ENCODE peak calls at places on chromosome 16, in nine cellular contexts. U, Q, X, Z, R, Y, O, J and T are unnamed samples. For H3K36me3, the result is how much of the 10 kb centered on the place peaks cover.

GRCh38 chr16:75244844-75245758 is 6.3 kb downstream of the BCAR1 start:
- DNase-seq in Y (no peak), J (peak), Z (peak), X (peak), R (peak), U (no peak), Q (no peak), O (peak), T (peak)

GRCh38 chr16:49560018-49560830 is 186.6 kb downstream of the C16orf78 start:
- DNase-seq in X (no peak), Q (no peak), Z (no peak), U (no peak), O (no peak), R (no peak), Y (no peak), J (no peak), T (no peak)

GRCh38 chr16:59748531-59748930 is 1014.4 kb upstream of the GOT2 start:
- DNase-seq in J (no peak), Z (no peak), R (no peak), O (no peak), X (no peak), U (peak), Q (no peak), Y (no peak), T (no peak)

GRCh38 chr16:81492307-81492706 is 47.7 kb downstream of the CMIP start:
- DNase-seq in Z (no peak), R (no peak), Q (no peak), O (no peak), J (no peak), U (no peak), X (no peak), Y (no peak), T (no peak)

GRCh38 chr16:30095166-30096078 is 591 bp downstream of the YPEL3 start:
- DNase-seq in Q (no peak), J (peak), X (no peak), R (peak), Z (no peak), U (no peak), Y (peak), O (no peak), T (no peak)

GRCh38 chr16:10169031-10169430 is 13.2 kb downstream of the GRIN2A start:
- DNase-seq in Z (no peak), X (no peak), Y (no peak), U (no peak), J (no peak), R (no peak), O (no peak), Q (no peak), T (no peak)

GRCh38 chr16:72372082-72372615 is 200.2 kb upstream of the PMFBP1 start:
- DNase-seq in J (no peak), Q (no peak), Y (no peak), R (no peak), O (no peak), X (no peak), Z (no peak), U (no peak), T (no peak)

GRCh38 chr16:28845173-28846079 is 722 bp downstream of the TUFM start:
- DNase-seq in U (no peak), R (no peak), Z (peak), X (no peak), O (peak), Q (peak), Y (peak), J (peak), T (peak)

GRCh38 chr16:86651823-86652222 is 73.5 kb downstream of the FOXL1 start:
- DNase-seq in X (no peak), Q (no peak), U (no peak), R (no peak), O (no peak), Y (no peak), Z (no peak), J (no peak), T (no peak)

GRCh38 chr16:88351521-88352101 is 31.1 kb upstream of the ZNF469 start:
- DNase-seq in Z (no peak), Q (no peak), Y (no peak), X (peak), R (no peak), O (no peak), J (no peak), U (no peak), T (no peak)

GRCh38 chr16:12127244-12127643 is 150.7 kb downstream of the SNX29 start:
- DNase-seq in J (no peak), U (no peak), X (no peak), Y (no peak), Z (no peak), R (no peak), Q (no peak), O (no peak), T (no peak)

GRCh38 chr16:66585477-66586239 is 6.4 kb downstream of the CMTM2 start:
- DNase-seq in J (no peak), O (no peak), Z (no peak), Y (no peak), R (no peak), U (no peak), Q (no peak), X (no peak), T (no peak)

GRCh38 chr16:21663889-21664647 is at the start of gene OTOA:
- DNase-seq in R (no peak), Q (no peak), O (no peak), X (no peak), J (peak), Y (peak), U (no peak), Z (no peak), T (no peak)

GRCh38 chr16:6125483-6126259 is 1028.1 kb upstream of the EEF2KMT start:
- DNase-seq in Y (no peak), R (no peak), Z (no peak), Q (no peak), U (no peak), J (no peak), O (no peak), X (no peak), T (no peak)

GRCh38 chr16:66189951-66190350 is 176.5 kb upstream of the CDH5 start:
- DNase-seq in Z (no peak), X (no peak), O (peak), J (no peak), Q (no peak), U (no peak), Y (no peak), R (no peak), T (no peak)

GRCh38 chr16:48971571-48972071 is 310.0 kb downstream of the CBLN1 start:
- DNase-seq in Z (no peak), Y (no peak), X (no peak), O (no peak), U (no peak), R (no peak), J (no peak), Q (peak), T (no peak)

GRCh38 chr16:48637039-48637438 is 27.1 kb upstream of the N4BP1 start:
- DNase-seq in R (no peak), X (no peak), Z (no peak), Q (no peak), O (no peak), J (no peak), Y (no peak), U (no peak), T (no peak)

GRCh38 chr16:7713244-7713643 is 380.6 kb downstream of the RBFOX1 start:
- DNase-seq in O (no peak), J (no peak), Y (no peak), Q (no peak), Z (no peak), X (no peak), U (no peak), R (no peak), T (no peak)

GRCh38 chr16:86647561-86647960 is 69.2 kb downstream of the FOXL1 start:
- DNase-seq in Z (no peak), J (no peak), X (no peak), Q (no peak), U (no peak), R (no peak), O (no peak), Y (no peak), T (no peak)

GRCh38 chr16:28112908-28113307 is 49.4 kb upstream of the GSG1L start:
- DNase-seq in R (no peak), J (no peak), Q (no peak), U (no peak), Y (no peak), Z (no peak), X (no peak), O (no peak), T (no peak)

GRCh38 chr16:70608516-70608915 is 37.8 kb upstream of the IL34 start:
- DNase-seq in U (no peak), X (no peak), R (peak), O (no peak), Q (no peak), Y (no peak), Z (no peak), J (no peak), T (no peak)

GRCh38 chr16:87328846-87329245 is 11.7 kb upstream of the C16orf95 start:
- DNase-seq in X (no peak), Q (no peak), U (no peak), O (no peak), Z (no peak), R (peak), Y (no peak), J (peak), T (peak)

GRCh38 chr16:19666451-19666850 is 51.6 kb downstream of the KNOP1 start:
- DNase-seq in R (no peak), J (no peak), X (peak), U (no peak), Z (no peak), Q (no peak), Y (no peak), O (no peak), T (no peak)

GRCh38 chr16:81778861-81779539 is at the start of gene PLCG2:
- DNase-seq in Q (peak), R (peak), Z (peak), X (peak), J (peak), Y (peak), U (peak), O (no peak), T (peak)

GRCh38 chr16:29824589-29825144 is 4.4 kb downstream of the MVP start:
- DNase-seq in J (no peak), R (no peak), Z (no peak), Y (no peak), O (peak), X (no peak), Q (no peak), U (no peak), T (no peak)

GRCh38 chr16:74606521-74607309 is at the start of gene GLG1:
- DNase-seq in O (peak), J (peak), R (peak), X (peak), Q (peak), Z (peak), Y (peak), U (peak), T (peak)

GRCh38 chr16:47026492-47026891 is 53.0 kb upstream of the DNAJA2 start:
- DNase-seq in Y (no peak), Q (no peak), O (no peak), X (no peak), J (no peak), U (no peak), R (no peak), Z (no peak), T (no peak)

GRCh38 chr16:74521691-74522090 is 85.2 kb downstream of the GLG1 start:
- DNase-seq in R (no peak), Z (no peak), J (no peak), Q (no peak), X (no peak), U (no peak), Y (no peak), O (peak), T (no peak)

GRCh38 chr16:55655709-55656694 is at the start of gene SLC6A2:
- DNase-seq in Y (no peak), Z (no peak), J (no peak), O (no peak), R (no peak), U (no peak), X (peak), Q (no peak), T (no peak)

GRCh38 chr16:23615805-23616204 is 19.7 kb upstream of the NDUFAB1 start:
- DNase-seq in Q (no peak), Y (no peak), O (no peak), U (no peak), R (no peak), X (no peak), J (no peak), Z (peak), T (no peak)

GRCh38 chr16:71893888-71894228 is 1.5 kb upstream of the IST1 start:
- DNase-seq in U (no peak), J (no peak), O (no peak), R (no peak), Q (no peak), Y (no peak), X (no peak), Z (no peak), T (no peak)

GRCh38 chr16:29994613-29995329 is 646 bp downstream of the HIRIP3 start:
- DNase-seq in O (peak), X (no peak), J (peak), Q (no peak), Z (peak), Y (no peak), R (peak), U (no peak), T (no peak)

GRCh38 chr16:74296120-74296464 is 522 bp upstream of the PSMD7 start:
- DNase-seq in Y (no peak), O (no peak), X (no peak), Z (no peak), U (no peak), R (no peak), Q (no peak), J (no peak), T (peak)

GRCh38 chr16:4524571-4524970 is 14.0 kb downstream of the CDIP1 start:
- DNase-seq in Y (no peak), X (no peak), U (no peak), O (no peak), R (no peak), J (no peak), Q (no peak), Z (no peak), T (no peak)

GRCh38 chr16:70726869-70727494 is 41.1 kb upstream of the MTSS2 start:
- DNase-seq in J (no peak), Y (no peak), X (peak), R (no peak), Z (no peak), U (no peak), Q (no peak), O (no peak), T (no peak)

GRCh38 chr16:71460246-71460645 is 1.8 kb downstream of the ZNF23 start:
- DNase-seq in R (no peak), Z (no peak), J (no peak), O (peak), U (no peak), Y (no peak), X (no peak), Q (no peak), T (no peak)

GRCh38 chr16:29814592-29814991 is 1.4 kb upstream of the PAGR1 start:
- DNase-seq in J (no peak), U (no peak), Z (no peak), Y (no peak), R (no peak), O (no peak), Q (no peak), X (no peak), T (no peak)

GRCh38 chr16:26614102-26614864 is 452.4 kb upstream of the C16orf82 start:
- DNase-seq in X (no peak), U (no peak), R (no peak), Q (no peak), O (no peak), Z (no peak), J (no peak), Y (peak), T (peak)

GRCh38 chr16:49085689-49086088 is 195.9 kb downstream of the CBLN1 start:
- DNase-seq in X (no peak), Z (no peak), J (no peak), R (no peak), Q (no peak), U (no peak), Y (no peak), O (peak), T (no peak)

DNA sequence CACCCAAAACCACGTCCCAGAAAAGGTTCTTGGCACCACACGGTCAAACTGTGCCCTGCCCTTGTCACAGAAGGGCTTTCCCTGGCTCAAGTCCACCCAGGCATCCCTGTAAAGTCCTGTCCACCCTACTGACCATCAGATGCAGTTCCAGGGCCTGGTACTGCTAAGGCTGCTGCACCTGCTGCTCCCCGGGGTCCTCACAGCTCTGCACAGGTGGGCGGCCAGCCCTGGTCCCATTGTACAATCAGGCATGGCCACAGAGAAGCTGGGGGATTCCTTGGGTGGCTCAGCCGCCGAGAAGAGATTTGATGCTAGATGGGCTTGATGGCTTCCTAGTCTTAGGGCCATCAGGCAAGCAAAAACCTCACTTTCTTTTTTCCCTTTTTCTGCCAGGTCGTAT is 15.3 kb downstream of the ABCA3 start:
- DNase-seq in Z (no peak), R (no peak), Q (no peak), O (no peak), X (no peak), J (no peak), U (no peak), Y (no peak), T (no peak)
- H3K27ac ChIP-seq in Z (no peak), R (no peak), Q (no peak), O (no peak), X (no peak), J (no peak), U (no peak), Y (no peak), T (no peak)

GRCh38 chr16:24820522-24820921 is 25.2 kb upstream of the SLC5A11 start:
- DNase-seq in Y (no peak), Z (no peak), O (peak), X (no peak), J (no peak), U (no peak), R (no peak), Q (no peak), T (no peak)
- H3K36me3 ChIP-seq in Y (half or more), Z (half or more), O (half or more), X (half or more), J (half or more), U (half or more), R (half or more), Q (half or more), T (half or more)

DNA sequence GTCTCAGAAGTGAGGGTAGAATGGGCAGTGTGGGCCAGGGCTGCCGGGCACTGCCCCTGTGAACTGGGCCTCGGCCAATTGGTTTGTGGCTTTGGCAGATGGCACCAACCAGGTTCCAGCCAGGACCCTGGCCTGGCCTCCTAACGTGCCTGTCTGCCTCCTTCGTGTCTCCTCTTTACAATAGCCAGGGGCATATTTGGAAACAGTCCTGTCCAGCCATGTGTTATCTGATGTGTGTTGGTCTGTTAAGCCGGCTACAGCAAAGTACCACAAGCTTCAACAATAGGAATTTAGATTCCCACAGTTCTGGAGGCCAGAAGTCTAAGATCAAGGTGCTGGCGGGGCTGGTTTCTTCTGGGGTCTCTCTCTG is 14.6 kb downstream of the CRISPLD2 start:
- DNase-seq in X (no peak), J (no peak), Q (no peak), Z (no peak), Y (no peak), U (no peak), R (no peak), O (no peak), T (no peak)
- H3K27ac ChIP-seq in X (peak), J (peak), Q (no peak), Z (peak), Y (no peak), U (no peak), R (peak), O (peak), T (no peak)

DNA sequence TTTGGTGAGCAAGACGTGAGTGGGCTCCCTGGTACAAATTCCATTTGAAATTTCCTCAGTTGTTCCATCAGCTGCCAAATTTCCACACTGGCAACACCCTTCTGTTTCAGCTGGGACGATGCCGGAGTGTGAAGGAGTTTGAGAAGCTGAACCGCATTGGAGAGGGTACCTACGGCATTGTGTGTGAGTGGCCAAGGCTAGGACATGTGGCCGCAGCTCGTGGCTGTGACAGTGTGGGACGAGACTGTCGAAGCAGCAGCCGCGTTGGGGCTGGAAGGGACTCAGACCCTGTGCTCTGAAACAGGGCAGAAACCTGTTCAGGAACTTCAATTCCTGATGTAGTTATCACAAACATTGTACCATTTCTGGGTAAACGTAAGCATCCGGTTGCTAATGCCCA is 2.7 kb downstream of the CDK10 start:
- DNase-seq in R (no peak), J (no peak), Z (no peak), X (no peak), U (no peak), Y (no peak), Q (no peak), O (no peak), T (no peak)
- H3K36me3 ChIP-seq in R (under half), J (under half), Z (under half), X (under half), U (under half), Y (under half), Q (under half), O (under half), T (half or more)

DNA sequence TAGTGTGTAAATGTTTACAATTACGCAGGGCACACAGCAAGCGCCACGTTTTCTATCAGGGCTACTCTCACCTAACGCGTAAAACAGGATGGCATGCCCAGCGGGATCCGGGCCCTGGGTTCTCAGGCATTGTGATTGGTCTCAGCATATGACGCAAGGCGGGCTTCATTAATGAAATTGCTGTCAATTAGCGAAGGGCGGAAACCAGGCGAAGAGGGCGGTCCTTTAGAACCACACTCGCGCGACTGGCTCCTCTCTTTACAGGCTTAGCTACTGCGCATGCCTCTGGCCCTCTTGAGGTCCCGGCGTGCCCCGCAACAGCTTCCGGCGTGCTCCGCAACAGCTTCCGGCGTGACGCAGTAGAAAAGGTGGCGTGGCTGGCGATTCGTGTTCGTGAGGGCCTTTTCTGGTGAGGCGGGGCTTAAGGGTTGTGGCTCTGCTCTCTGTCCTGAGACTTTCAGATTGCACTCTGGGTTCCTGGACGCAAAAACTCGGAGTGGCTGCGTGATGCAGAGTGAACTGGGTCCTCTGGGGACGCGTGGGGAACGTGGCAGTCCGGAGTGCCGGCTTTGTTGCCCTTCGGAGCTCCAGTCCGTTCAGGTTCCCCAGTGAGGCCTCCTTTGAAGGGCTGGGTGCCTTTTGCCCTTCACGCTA is 9.2 kb downstream of the OR2C1 start:
- DNase-seq in J (peak), X (peak), R (peak), U (no peak), Y (peak), Q (no peak), O (peak), Z (peak), T (no peak)
- H3K27ac ChIP-seq in J (peak), X (peak), R (peak), U (no peak), Y (peak), Q (no peak), O (peak), Z (peak), T (no peak)

GRCh38 chr16:370443-370842 is at the start of gene MRPL28:
- DNase-seq in R (peak), O (peak), J (peak), U (peak), Q (peak), Y (peak), X (peak), Z (peak), T (peak)

GRCh38 chr16:368388-369158 is 1.8 kb downstream of the MRPL28 start:
- DNase-seq in O (no peak), X (no peak), Q (no peak), R (no peak), U (no peak), Y (no peak), J (peak), Z (no peak), T (no peak)

GRCh38 chr16:370980-371728 is 816 bp upstream of the MRPL28 start:
- DNase-seq in Y (no peak), Q (no peak), X (no peak), J (peak), O (no peak), U (no peak), Z (no peak), R (peak), T (no peak)

GRCh38 chr16:369866-370436 is 387 bp downstream of the MRPL28 start:
- DNase-seq in J (no peak), Q (no peak), R (peak), O (no peak), X (no peak), Z (peak), U (no peak), Y (no peak), T (no peak)

GRCh38 chr16:369275-369865 is 968 bp downstream of the MRPL28 start:
- DNase-seq in Q (no peak), Y (no peak), R (peak), Z (no peak), X (no peak), O (no peak), U (no peak), J (no peak), T (no peak)
- H3K36me3 ChIP-seq in Q (under half), Y (under half), R (half or more), Z (under half), X (half or more), O (half or more), U (under half), J (under half), T (under half)